ENCODE peak calls at places on chromosomes 16 and 17, in five cellular contexts. S, U, A, Z and N are unnamed samples.

GRCh38 chr17:14204546-14204945 is 32.1 kb downstream of the CDRT15 start:
- DNase-seq in U (no peak), Z (no peak), A (no peak), S (no peak), N (no peak)

GRCh38 chr16:53369921-53370320 is 64.3 kb upstream of the RBL2 start:
- DNase-seq in U (no peak), A (peak; percentile 22), Z (peak; percentile 67), S (no peak), N (no peak)

GRCh38 chr17:49775546-49776260 is 11.8 kb upstream of the FAM117A start:
- DNase-seq in Z (peak; percentile 50), U (no peak), A (no peak), S (no peak), N (peak; percentile 36)

GRCh38 chr17:33234930-33235685 is 58.0 kb downstream of the ASIC2 start:
- DNase-seq in U (peak; percentile 91), S (no peak), A (peak; percentile 97), Z (peak; percentile 90), N (no peak)

GRCh38 chr16:4395055-4395726 is 21.2 kb downstream of the CORO7 start:
- DNase-seq in S (no peak), U (no peak), Z (no peak), A (no peak), N (no peak)

GRCh38 chr17:83058478-83059167 is 20.8 kb upstream of the METRNL start:
- DNase-seq in U (no peak), Z (no peak), A (no peak), S (no peak), N (no peak)

GRCh38 chr17:16942141-16943031 is 29.5 kb downstream of the TNFRSF13B start:
- DNase-seq in U (no peak), Z (peak; percentile 23), A (peak; percentile 8), S (no peak), N (no peak)

GRCh38 chr17:81382851-81383250 is 12.4 kb upstream of the BAHCC1 start:
- DNase-seq in A (no peak), S (no peak), U (no peak), Z (no peak), N (no peak)

GRCh38 chr17:81484195-81484979 is 28.2 kb downstream of the ACTG1 start:
- DNase-seq in Z (peak; percentile 76), A (peak; percentile 71), U (peak; percentile 73), S (peak; percentile 91), N (peak; percentile 92)

GRCh38 chr17:7814969-7815368 is 19.0 kb upstream of the KDM6B start:
- DNase-seq in A (no peak), Z (no peak), U (no peak), S (no peak), N (no peak)

GRCh38 chr17:75003070-75003956 is 9.2 kb upstream of the MRPL58 start:
- DNase-seq in Z (no peak), S (no peak), A (no peak), U (no peak), N (no peak)

GRCh38 chr17:69972251-69972650 is 102.8 kb upstream of the KCNJ16 start:
- DNase-seq in Z (peak; percentile 54), U (no peak), A (peak; percentile 23), S (no peak), N (no peak)

GRCh38 chr17:66107731-66108130 is 84.2 kb downstream of the CEP112 start:
- DNase-seq in U (no peak), S (no peak), Z (no peak), A (no peak), N (no peak)

GRCh38 chr17:3890082-3890892 is 2.6 kb downstream of the CAMKK1 start:
- DNase-seq in U (peak; percentile 93), A (peak; percentile 91), Z (peak; percentile 92), S (no peak), N (peak; percentile 54)

GRCh38 chr16:23182675-23183485 is at the start of gene SCNN1G:
- DNase-seq in Z (no peak), U (no peak), S (peak; percentile 18), A (no peak), N (peak; percentile 62)

GRCh38 chr17:14833201-14833773 is 431.8 kb downstream of the PMP22 start:
- DNase-seq in U (peak; percentile 56), S (no peak), Z (peak; percentile 72), A (peak; percentile 94), N (no peak)

GRCh38 chr17:49571283-49571682 is 4.4 kb upstream of the NXPH3 start:
- DNase-seq in A (no peak), S (no peak), U (no peak), Z (no peak), N (no peak)

GRCh38 chr16:27273670-27274522 is 5.3 kb upstream of the NSMCE1 start:
- DNase-seq in Z (peak; percentile 58), A (peak; percentile 53), U (peak; percentile 92), S (no peak), N (no peak)

GRCh38 chr17:17504341-17505140 is 8.3 kb upstream of the RASD1 start:
- DNase-seq in A (no peak), Z (no peak), U (no peak), S (no peak), N (no peak)

GRCh38 chr17:2853111-2853721 is 57.0 kb downstream of the RAP1GAP2 start:
- DNase-seq in S (no peak), Z (peak; percentile 53), U (no peak), A (peak; percentile 49), N (peak; percentile 62)

GRCh38 chr17:74873874-74874614 is 1.2 kb upstream of the FDXR start:
- DNase-seq in Z (no peak), S (no peak), U (no peak), A (no peak), N (no peak)

GRCh38 chr17:39197380-39198185 is at the start of gene CACNB1:
- DNase-seq in Z (peak; percentile 73), A (peak; percentile 65), S (peak; percentile 66), U (peak; percentile 75), N (peak; percentile 91)

GRCh38 chr16:84973776-84974523 is 37.4 kb downstream of the ZDHHC7 start:
- DNase-seq in A (no peak), S (no peak), Z (no peak), U (no peak), N (no peak)

GRCh38 chr16:84975522-84975921 is 35.8 kb downstream of the ZDHHC7 start:
- DNase-seq in A (no peak), U (no peak), S (no peak), Z (no peak), N (no peak)

GRCh38 chr16:84973226-84973625 is 38.1 kb downstream of the ZDHHC7 start:
- DNase-seq in A (no peak), S (no peak), U (no peak), Z (no peak), N (no peak)

GRCh38 chr16:84976644-84977400 is 34.5 kb downstream of the ZDHHC7 start:
- DNase-seq in S (no peak), U (peak; percentile 27), A (no peak), Z (peak; percentile 25), N (no peak)

GRCh38 chr16:84975066-84975465 is 36.3 kb downstream of the ZDHHC7 start:
- DNase-seq in Z (no peak), U (no peak), A (no peak), S (no peak), N (no peak)
- TF ChIP-seq CTCF in Z (no peak), U (no peak), A (no peak), S (no peak), N (no peak)

GRCh38 chr17:57440522-57441269 is 184.4 kb downstream of the MSI2 start:
- DNase-seq in S (peak; percentile 28), Z (peak; percentile 91), U (peak; percentile 98), A (peak; percentile 88), N (peak; percentile 74)
- TF ChIP-seq CTCF in S (peak; percentile 67), Z (peak; percentile 78), U (peak; percentile 85), A (peak; percentile 46), N (peak; percentile 61)

DNA sequence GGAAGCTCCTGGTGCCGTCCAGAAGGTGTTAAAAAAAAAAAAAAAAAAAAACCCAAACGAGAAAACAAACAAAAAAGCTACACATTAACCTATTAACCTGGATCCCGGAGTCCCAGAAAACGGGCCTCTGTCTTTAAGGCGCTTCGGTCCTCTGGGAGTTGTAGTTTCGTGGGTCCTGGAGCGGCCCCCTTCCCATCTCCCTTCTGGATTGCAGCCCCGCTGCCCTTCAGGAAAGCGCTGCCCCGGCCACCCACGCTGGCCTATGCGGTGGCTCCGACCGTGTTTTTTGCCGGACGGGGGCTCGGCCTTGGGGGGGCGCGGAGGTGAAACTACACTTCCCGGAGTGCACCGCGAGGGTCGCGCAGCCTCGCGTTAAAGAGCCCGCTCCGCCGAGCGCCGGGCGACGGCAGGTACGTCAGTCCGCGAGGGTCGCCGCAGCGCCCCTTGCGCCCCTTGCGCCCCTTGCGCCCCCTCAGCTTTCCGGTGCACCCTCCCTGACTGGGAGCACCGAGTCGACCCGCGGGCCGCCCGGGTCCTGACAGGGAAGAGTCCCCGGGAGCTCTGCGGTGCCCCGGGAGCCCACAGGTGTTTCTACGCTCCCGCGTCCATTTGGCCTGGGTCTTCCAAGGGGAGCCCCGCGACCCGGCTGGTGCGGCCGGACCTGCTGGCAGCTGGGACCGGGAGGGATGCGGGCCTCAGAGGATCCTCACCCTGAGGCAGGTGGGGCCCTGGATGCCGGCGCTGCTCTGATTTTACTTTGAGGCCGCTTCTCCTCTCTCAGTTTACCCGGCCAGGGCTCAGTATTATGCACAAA is at the start of gene FCSK:
- DNase-seq in S (peak; percentile 80), Z (peak; percentile 78), A (peak; percentile 60), U (peak; percentile 73), N (peak; percentile 81)
- TF ChIP-seq CTCF in S (peak; percentile 62), Z (no peak), A (no peak), U (no peak), N (peak; percentile 22)

GRCh38 chr17:47742319-47743181 is 9.5 kb downstream of the TBX21 start:
- DNase-seq in A (no peak), Z (no peak), S (peak; percentile 53), U (no peak), N (peak; percentile 78)
- TF ChIP-seq CTCF in A (peak; percentile 36), Z (peak; percentile 21), S (peak; percentile 85), U (peak; percentile 49), N (peak; percentile 88)

DNA sequence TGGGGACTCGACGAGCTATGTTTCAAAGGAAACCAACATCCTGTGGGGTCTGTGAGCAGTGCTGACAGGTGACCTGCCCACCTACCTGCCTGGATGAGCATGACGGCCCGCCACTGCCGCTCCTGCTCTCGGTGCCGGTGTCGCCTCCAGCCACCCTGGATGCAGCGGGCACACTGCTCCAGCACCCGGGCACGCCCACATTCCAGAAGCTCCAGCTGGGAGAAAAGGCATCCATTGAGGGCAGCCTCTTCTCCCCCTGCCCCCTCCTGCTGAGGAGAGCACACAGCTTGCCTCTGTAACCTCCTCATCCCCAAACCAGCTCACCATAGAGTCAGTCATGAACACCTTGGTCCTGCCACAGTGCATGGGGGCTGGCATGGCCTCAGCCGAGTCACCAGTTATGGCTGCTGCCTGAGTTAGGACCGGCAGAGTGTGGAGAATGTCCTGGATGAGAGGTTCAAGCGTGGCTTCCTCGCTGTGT is 14.3 kb downstream of the ZNHIT3 start:
- DNase-seq in A (no peak), U (no peak), S (no peak), Z (no peak), N (no peak)
- TF ChIP-seq CTCF in A (no peak), U (no peak), S (no peak), Z (no peak), N (no peak)

DNA sequence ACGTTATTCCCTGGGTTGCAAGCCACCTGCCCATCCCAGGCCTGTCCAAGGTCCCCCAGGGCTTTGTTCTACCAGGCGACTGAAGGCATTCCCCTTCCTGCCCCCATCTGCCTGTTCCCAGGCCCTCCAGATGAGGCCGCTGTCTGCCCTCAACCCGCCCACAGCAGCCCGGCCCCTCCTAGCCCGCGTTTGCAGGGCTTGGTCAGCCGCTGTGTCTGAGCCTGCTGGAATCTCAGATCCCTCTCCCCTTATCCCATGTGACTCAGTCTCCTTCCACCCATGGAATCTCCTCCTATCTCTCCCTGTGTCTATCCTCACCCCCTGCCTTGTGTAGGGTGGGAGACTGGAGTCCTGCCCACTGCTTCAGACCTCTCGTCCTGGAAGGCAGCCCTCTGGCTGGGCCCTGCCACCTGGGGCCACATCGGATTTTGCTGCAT is 186.0 kb upstream of the TNRC6C start:
- DNase-seq in Z (peak; percentile 49), U (peak; percentile 47), S (peak; percentile 37), A (peak; percentile 33), N (peak; percentile 65)
- TF ChIP-seq CTCF in Z (peak; percentile 80), U (peak; percentile 77), S (peak; percentile 65), A (peak; percentile 51), N (peak; percentile 60)